ENCODE peak calls at places on chromosomes 3 and 15, in ten cellular contexts. V is GM12865, W is A549, Q is PC-3, R is GM12864, I is heart right ventricle, T is upper lobe of right lung, P is neural progenitor cell, C is cardiac fibroblast, N is LNCaP clone FGC. S is an unnamed sample.

GRCh38 chr3:171374661-171375285 is 85.4 kb downstream of the TNIK start:
- DNase-seq in R (no peak), P (no peak), N (no peak), Q (peak; percentile 59), T (no peak), V (no peak), W (no peak), C (peak; percentile 84), I (no peak), S (peak; percentile 51)

GRCh38 chr3:141410861-141411771 is 42.8 kb downstream of the ZBTB38 start:
- DNase-seq in Q (peak; percentile 46), R (no peak), V (peak; percentile 64), C (peak; percentile 84), P (no peak), I (no peak), W (no peak), N (no peak), T (no peak), S (peak; percentile 56)

GRCh38 chr15:83206387-83206970 is 1.1 kb downstream of the HDGFL3 start:
- DNase-seq in C (peak; percentile 43), V (peak; percentile 28), P (no peak), R (no peak), N (no peak), Q (peak; percentile 6), W (peak; percentile 31), T (no peak), I (peak; percentile 12), S (peak; percentile 38)

GRCh38 chr15:87722941-87723691 is 533.4 kb downstream of the NTRK3 start:
- DNase-seq in C (no peak), I (no peak), Q (peak; percentile 22), W (no peak), T (no peak), V (no peak), R (no peak), N (no peak), P (peak; percentile 45), S (no peak)

GRCh38 chr3:36959821-36960220 is 15.0 kb upstream of the TRANK1 start:
- DNase-seq in P (no peak), C (peak; percentile 28), T (no peak), W (no peak), R (no peak), Q (peak; percentile 89), I (no peak), V (no peak), N (peak; percentile 34), S (no peak)

GRCh38 chr15:92818658-92819311 is 81.3 kb upstream of the CHD2 start:
- DNase-seq in R (no peak), N (no peak), I (no peak), C (no peak), P (no peak), Q (no peak), V (peak; percentile 25), T (no peak), W (no peak), S (no peak)

GRCh38 chr15:96274698-96275097 is 55.8 kb upstream of the NR2F2 start:
- DNase-seq in R (no peak), Q (peak; percentile 81), I (no peak), W (no peak), N (no peak), T (no peak), P (no peak), C (peak; percentile 54), V (no peak), S (no peak)

GRCh38 chr3:139764069-139764905 is 86.5 kb upstream of the NMNAT3 start:
- DNase-seq in V (no peak), P (no peak), N (no peak), Q (no peak), I (peak; percentile 56), T (no peak), C (peak; percentile 19), W (no peak), R (no peak), S (peak; percentile 26)

GRCh38 chr3:20194793-20195460 is 8.9 kb upstream of the SGO1 start:
- DNase-seq in P (no peak), Q (no peak), V (no peak), W (no peak), I (no peak), T (no peak), N (no peak), R (no peak), C (no peak), S (no peak)

GRCh38 chr3:20186600-20187004 is 596 bp upstream of the SGO1 start:
- DNase-seq in R (no peak), I (no peak), V (no peak), C (no peak), N (no peak), P (no peak), T (no peak), Q (no peak), W (peak; percentile 7), S (no peak)

GRCh38 chr3:20185364-20185732 is 658 bp downstream of the SGO1 start:
- DNase-seq in C (peak; percentile 32), I (no peak), T (no peak), N (no peak), R (peak; percentile 12), P (peak; percentile 41), W (no peak), Q (peak; percentile 30), V (peak; percentile 51), S (no peak)

GRCh38 chr3:20185733-20186599 is at the start of gene SGO1:
- DNase-seq in P (peak; percentile 99), I (peak; percentile 99), R (peak; percentile 98), C (peak; percentile 98), N (peak; percentile 96), Q (peak; percentile 99), V (peak; percentile 99), T (peak; percentile 100), W (peak; percentile 94), S (peak; percentile 98)

DNA sequence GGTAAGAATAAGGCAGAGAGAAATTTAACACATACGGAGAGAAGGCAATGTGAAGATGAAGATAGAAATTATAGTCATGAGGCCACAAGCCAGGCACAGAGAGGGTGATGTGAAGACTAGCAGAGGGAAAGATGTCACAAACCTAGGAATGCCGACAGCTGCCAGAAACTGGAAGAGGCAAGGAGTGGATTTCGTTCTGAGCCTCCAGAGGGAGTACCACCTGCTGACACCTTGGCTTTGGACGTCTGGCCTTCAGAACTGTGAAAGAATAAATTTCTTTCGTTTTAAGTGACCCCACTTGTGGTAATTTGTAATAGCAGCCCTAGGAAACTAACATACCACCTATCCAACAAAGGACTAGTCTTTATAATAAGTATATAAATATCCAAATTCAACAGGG is 5.0 kb upstream of the SGO1 start:
- DNase-seq in Q (peak; percentile 10), C (no peak), W (no peak), V (no peak), P (peak; percentile 14), N (no peak), T (no peak), I (no peak), R (no peak), S (no peak)
- TF ChIP-seq CTCF in Q (peak; percentile 16), C (no peak), W (no peak), V (no peak), P (peak; percentile 14), N (no peak), T (no peak), I (no peak), R (no peak), S (peak; percentile 20)

GRCh38 chr3:69435274-69436262 is 49.7 kb upstream of the FRMD4B start:
- DNase-seq in W (no peak), T (no peak), V (peak; percentile 30), I (no peak), Q (no peak), N (no peak), C (no peak), P (no peak), R (no peak), S (no peak)

GRCh38 chr3:69443554-69443953 is 57.7 kb upstream of the FRMD4B start:
- DNase-seq in T (no peak), V (no peak), C (no peak), P (no peak), R (no peak), N (no peak), I (no peak), W (no peak), Q (no peak), S (peak; percentile 20)

GRCh38 chr3:69442771-69443197 is 56.9 kb upstream of the FRMD4B start:
- DNase-seq in I (no peak), R (no peak), P (no peak), V (peak; percentile 35), N (no peak), T (no peak), C (no peak), W (no peak), Q (no peak), S (no peak)

GRCh38 chr3:69441028-69441427 is 55.1 kb upstream of the FRMD4B start:
- DNase-seq in C (no peak), V (no peak), I (no peak), P (no peak), N (no peak), R (no peak), Q (peak; percentile 5), W (no peak), T (no peak), S (no peak)

DNA sequence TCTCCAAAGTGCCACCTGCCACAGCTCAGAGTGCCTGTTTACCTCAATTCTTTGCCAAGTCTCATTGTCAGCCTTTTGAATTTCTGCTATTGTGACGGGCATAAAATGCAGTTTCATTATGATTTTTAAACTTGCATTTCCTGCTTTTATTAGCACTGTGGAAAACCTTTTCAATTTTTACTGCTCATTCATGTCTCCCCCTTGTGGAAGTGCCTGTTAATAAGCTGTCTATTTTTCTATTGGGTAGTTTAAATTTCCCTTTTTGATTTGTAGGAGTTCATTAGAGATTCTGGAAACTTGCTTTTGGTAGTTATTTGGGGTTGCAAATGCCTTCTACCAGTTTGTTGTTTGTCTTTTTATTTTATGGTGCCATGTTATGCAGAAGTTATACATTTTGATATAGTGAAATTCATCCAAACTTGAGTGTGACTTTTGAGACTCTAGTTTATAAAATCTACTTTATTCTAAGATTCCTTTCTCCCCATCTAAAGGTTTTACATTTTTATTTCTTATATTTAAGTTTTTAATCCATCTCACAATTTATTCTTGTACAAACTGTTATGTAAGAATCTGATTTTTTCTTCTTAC is 53.9 kb upstream of the FRMD4B start:
- DNase-seq in R (no peak), V (peak; percentile 44), N (no peak), W (no peak), T (no peak), P (no peak), I (peak; percentile 13), Q (peak; percentile 26), C (peak; percentile 57), S (peak; percentile 32)
- H3K4me3 ChIP-seq in R (no peak overlapping the region), V (no peak overlapping the region), N (no peak overlapping the region), W (no peak overlapping the region), T (peak overlapping the region; percentile 4), P (no peak overlapping the region), I (peak overlapping the region; percentile 33), Q (peak overlapping the region; percentile 37), C (no peak overlapping the region), S (no peak overlapping the region)

GRCh38 chr3:148625991-148626390 is 71.7 kb upstream of the AGTR1 start:
- DNase-seq in T (no peak), P (no peak), I (no peak), W (no peak), Q (no peak), C (peak; percentile 38), R (no peak), V (no peak), N (no peak), S (no peak)

GRCh38 chr3:148629006-148629405 is 68.7 kb upstream of the AGTR1 start:
- DNase-seq in I (no peak), N (no peak), V (no peak), C (no peak), Q (no peak), P (no peak), T (no peak), R (no peak), W (no peak), S (no peak)

DNA sequence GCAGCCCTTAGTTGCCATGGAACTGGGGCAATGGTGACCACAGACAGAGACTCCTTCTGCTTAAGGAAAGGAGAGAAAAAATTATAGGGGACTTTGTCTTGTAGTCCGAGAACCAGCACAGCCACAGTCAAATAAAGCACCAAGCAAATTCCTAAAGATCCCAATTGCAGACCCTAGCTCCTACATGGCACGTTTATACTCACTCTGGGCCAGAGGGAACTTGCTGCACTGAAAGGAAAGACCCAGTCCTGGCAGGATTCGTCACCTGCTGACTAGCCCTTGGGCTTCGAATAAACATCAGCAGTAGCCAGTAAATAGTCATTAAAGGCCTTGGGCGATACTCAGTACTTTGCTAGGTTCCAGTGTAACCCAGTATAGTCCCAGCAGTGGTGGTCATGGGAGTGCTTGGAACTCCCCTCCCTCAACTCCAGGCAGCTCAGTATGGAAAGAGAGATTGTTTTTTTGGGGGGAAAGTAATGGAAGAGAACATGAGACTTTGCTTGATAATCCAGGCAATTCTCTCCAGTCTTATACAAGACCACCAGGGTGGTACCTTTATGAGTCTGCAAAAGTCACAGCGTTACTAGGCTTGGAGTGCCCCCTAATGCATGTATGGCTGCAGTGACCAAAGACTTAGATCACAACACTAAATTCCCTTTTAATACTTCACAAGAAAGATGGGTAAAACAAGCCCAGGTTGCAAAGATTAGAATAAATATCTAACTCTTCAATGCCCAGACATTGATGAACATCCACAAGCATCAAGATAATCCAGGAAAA is 66.4 kb upstream of the AGTR1 start:
- DNase-seq in P (peak; percentile 68), I (no peak), Q (no peak), R (no peak), V (no peak), T (no peak), W (no peak), C (no peak), N (no peak), S (no peak)
- TF ChIP-seq CTCF in P (peak; percentile 70), I (no peak), Q (peak; percentile 41), R (peak; percentile 23), V (no peak), T (no peak), W (peak; percentile 41), C (peak; percentile 35), N (peak; percentile 40), S (peak; percentile 45)

GRCh38 chr3:148208975-148209374 is 488.7 kb upstream of the AGTR1 start:
- DNase-seq in V (no peak), T (no peak), N (no peak), W (no peak), I (no peak), Q (peak; percentile 43), C (peak; percentile 54), P (no peak), R (no peak), S (no peak)

GRCh38 chr3:148205945-148206845 is 491.5 kb upstream of the AGTR1 start:
- DNase-seq in P (no peak), T (no peak), V (no peak), I (no peak), Q (no peak), R (no peak), N (peak; percentile 51), C (peak; percentile 71), W (no peak), S (no peak)

GRCh38 chr3:148202386-148202785 is 495.3 kb upstream of the AGTR1 start:
- DNase-seq in C (no peak), V (no peak), T (no peak), Q (no peak), N (no peak), R (no peak), I (no peak), P (peak; percentile 45), W (no peak), S (no peak)

DNA sequence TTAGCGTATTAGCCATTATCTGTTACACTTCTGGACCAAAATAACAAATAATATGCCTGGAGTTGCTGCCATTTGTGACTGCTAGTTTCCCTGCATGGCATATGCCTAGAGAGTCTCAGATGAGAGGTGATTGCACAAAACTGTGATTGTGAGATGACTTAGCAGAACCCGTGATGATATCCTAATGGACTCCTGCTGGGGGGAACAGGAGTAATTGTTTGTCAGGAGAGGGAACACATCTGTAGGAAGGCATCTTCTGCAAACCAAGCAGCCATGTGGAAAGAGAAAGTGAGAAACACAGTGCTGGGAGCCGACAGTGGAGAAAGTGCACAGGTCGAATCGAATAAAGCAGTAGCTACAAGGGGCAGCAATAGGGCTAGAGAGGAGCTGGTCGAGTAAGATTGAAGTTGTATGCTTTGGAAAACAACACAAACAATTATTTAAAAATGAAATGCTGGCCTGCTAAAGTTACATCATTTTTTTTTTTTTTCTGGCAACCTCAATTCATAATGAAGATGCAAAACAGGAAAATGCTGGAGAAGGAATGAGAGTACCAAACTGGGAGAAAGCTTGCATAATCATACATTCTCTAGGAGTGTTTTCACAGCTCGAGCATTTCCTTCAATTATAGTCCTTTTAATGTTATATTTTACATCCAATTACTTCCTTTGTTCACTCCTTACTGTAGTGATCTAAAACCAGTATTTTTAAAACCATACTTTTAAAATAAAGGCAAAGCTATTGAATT is 494.3 kb upstream of the AGTR1 start:
- DNase-seq in Q (no peak), P (peak; percentile 4), V (peak; percentile 47), W (no peak), N (no peak), C (peak; percentile 47), R (no peak), T (no peak), I (no peak), S (no peak)
- H3K4me3 ChIP-seq in Q (no peak overlapping the region), P (no peak overlapping the region), V (no peak overlapping the region), W (no peak overlapping the region), N (no peak overlapping the region), C (no peak overlapping the region), R (no peak overlapping the region), T (no peak overlapping the region), I (no peak overlapping the region), S (no peak overlapping the region)

S was measured in astrocyte of the spinal cord.